ENCODE peak calls at places on chromosomes 6 and 20, in seven cellular contexts. One of them, this sample, is unnamed.
A peak's percentile ranks its signal among the peaks of the same experiment; 100 is the strongest.

GRCh38 chr6:125073071-125073470 is 80.5 kb upstream of the TPD52L1 start:
- DNase-seq in kidney: no peak
- DNase-seq in GM13976: no peak
- DNase-seq in globus pallidus: no peak
- DNase-seq in stimulated activated CD8-positive, alpha-beta memory T cell treated with anti-CD3 and anti-CD28 coated beads, Interleukin-2, amount 100 ng/mL, for 48 hours: no peak
- DNase-seq in T47D: no peak
- DNase-seq in activated CD4-positive, CD25-positive, alpha-beta regulatory T cell: no peak
- DNase-seq in this sample: no peak

GRCh38 chr20:35034150-35034549 is 58.5 kb downstream of the TRPC4AP start:
- DNase-seq in kidney: no peak
- DNase-seq in GM13976: no peak
- DNase-seq in globus pallidus: no peak
- DNase-seq in stimulated activated CD8-positive, alpha-beta memory T cell treated with anti-CD3 and anti-CD28 coated beads, Interleukin-2, amount 100 ng/mL, for 48 hours: no peak
- DNase-seq in T47D: no peak
- DNase-seq in activated CD4-positive, CD25-positive, alpha-beta regulatory T cell: no peak
- DNase-seq in this sample: no peak

GRCh38 chr6:7954477-7955200 is 44.1 kb upstream of the TXNDC5 start:
- DNase-seq in kidney: no peak
- DNase-seq in GM13976: no peak
- DNase-seq in globus pallidus: no peak
- DNase-seq in stimulated activated CD8-positive, alpha-beta memory T cell treated with anti-CD3 and anti-CD28 coated beads, Interleukin-2, amount 100 ng/mL, for 48 hours: no peak
- DNase-seq in T47D: no peak
- DNase-seq in activated CD4-positive, CD25-positive, alpha-beta regulatory T cell: no peak
- DNase-seq in this sample: no peak

GRCh38 chr6:43973351-43973750 is 153.9 kb downstream of the MRPL14 start:
- DNase-seq in kidney: no peak
- DNase-seq in GM13976: no peak
- DNase-seq in globus pallidus: no peak
- DNase-seq in stimulated activated CD8-positive, alpha-beta memory T cell treated with anti-CD3 and anti-CD28 coated beads, Interleukin-2, amount 100 ng/mL, for 48 hours: no peak
- DNase-seq in T47D: no peak
- DNase-seq in activated CD4-positive, CD25-positive, alpha-beta regulatory T cell: no peak
- DNase-seq in this sample: no peak

GRCh38 chr20:51237790-51238189 is 214.9 kb upstream of the KCNG1 start:
- DNase-seq in kidney: no peak
- DNase-seq in GM13976: no peak
- DNase-seq in globus pallidus: no peak
- DNase-seq in stimulated activated CD8-positive, alpha-beta memory T cell treated with anti-CD3 and anti-CD28 coated beads, Interleukin-2, amount 100 ng/mL, for 48 hours: no peak
- DNase-seq in T47D: no peak
- DNase-seq in activated CD4-positive, CD25-positive, alpha-beta regulatory T cell: no peak
- DNase-seq in this sample: no peak

GRCh38 chr20:3871549-3872265 is 17.5 kb upstream of the PANK2 start:
- DNase-seq in kidney: no peak
- DNase-seq in GM13976: no peak
- DNase-seq in globus pallidus: no peak
- DNase-seq in stimulated activated CD8-positive, alpha-beta memory T cell treated with anti-CD3 and anti-CD28 coated beads, Interleukin-2, amount 100 ng/mL, for 48 hours: no peak
- DNase-seq in T47D: no peak
- DNase-seq in activated CD4-positive, CD25-positive, alpha-beta regulatory T cell: no peak
- DNase-seq in this sample: no peak

GRCh38 chr6:12873706-12874105 is 157.1 kb downstream of the PHACTR1 start:
- DNase-seq in kidney: no peak
- DNase-seq in GM13976: no peak
- DNase-seq in globus pallidus: no peak
- DNase-seq in stimulated activated CD8-positive, alpha-beta memory T cell treated with anti-CD3 and anti-CD28 coated beads, Interleukin-2, amount 100 ng/mL, for 48 hours: no peak
- DNase-seq in T47D: no peak
- DNase-seq in activated CD4-positive, CD25-positive, alpha-beta regulatory T cell: no peak
- DNase-seq in this sample: no peak

GRCh38 chr6:161618816-161619454 is 345.1 kb upstream of the AGPAT4 start:
- DNase-seq in kidney: no peak
- DNase-seq in GM13976: no peak
- DNase-seq in globus pallidus: peak; percentile 84
- DNase-seq in stimulated activated CD8-positive, alpha-beta memory T cell treated with anti-CD3 and anti-CD28 coated beads, Interleukin-2, amount 100 ng/mL, for 48 hours: no peak
- DNase-seq in T47D: peak; percentile 7
- DNase-seq in activated CD4-positive, CD25-positive, alpha-beta regulatory T cell: no peak
- DNase-seq in this sample: no peak

GRCh38 chr20:19976595-19977372 is 40.4 kb upstream of the NAA20 start:
- DNase-seq in kidney: peak; percentile 86
- DNase-seq in GM13976: no peak
- DNase-seq in globus pallidus: peak; percentile 82
- DNase-seq in stimulated activated CD8-positive, alpha-beta memory T cell treated with anti-CD3 and anti-CD28 coated beads, Interleukin-2, amount 100 ng/mL, for 48 hours: no peak
- DNase-seq in T47D: peak; percentile 60
- DNase-seq in activated CD4-positive, CD25-positive, alpha-beta regulatory T cell: no peak
- DNase-seq in this sample: no peak

GRCh38 chr6:85405175-85405852 is 44.6 kb upstream of the NT5E start:
- DNase-seq in kidney: no peak
- DNase-seq in GM13976: no peak
- DNase-seq in globus pallidus: no peak
- DNase-seq in stimulated activated CD8-positive, alpha-beta memory T cell treated with anti-CD3 and anti-CD28 coated beads, Interleukin-2, amount 100 ng/mL, for 48 hours: no peak
- DNase-seq in T47D: no peak
- DNase-seq in activated CD4-positive, CD25-positive, alpha-beta regulatory T cell: no peak
- DNase-seq in this sample: no peak

GRCh38 chr6:167154895-167155294 is 2.9 kb downstream of the GPR31 start:
- DNase-seq in kidney: no peak
- DNase-seq in GM13976: no peak
- DNase-seq in globus pallidus: no peak
- DNase-seq in stimulated activated CD8-positive, alpha-beta memory T cell treated with anti-CD3 and anti-CD28 coated beads, Interleukin-2, amount 100 ng/mL, for 48 hours: no peak
- DNase-seq in T47D: no peak
- DNase-seq in activated CD4-positive, CD25-positive, alpha-beta regulatory T cell: no peak
- DNase-seq in this sample: no peak

GRCh38 chr6:7899889-7900213 is 10.7 kb downstream of the TXNDC5 start:
- DNase-seq in kidney: no peak
- DNase-seq in GM13976: no peak
- DNase-seq in globus pallidus: no peak
- DNase-seq in stimulated activated CD8-positive, alpha-beta memory T cell treated with anti-CD3 and anti-CD28 coated beads, Interleukin-2, amount 100 ng/mL, for 48 hours: no peak
- DNase-seq in T47D: no peak
- DNase-seq in activated CD4-positive, CD25-positive, alpha-beta regulatory T cell: no peak
- DNase-seq in this sample: no peak

GRCh38 chr6:129212081-129212480 is 329.1 kb downstream of the LAMA2 start:
- DNase-seq in kidney: no peak
- DNase-seq in GM13976: no peak
- DNase-seq in globus pallidus: no peak
- DNase-seq in stimulated activated CD8-positive, alpha-beta memory T cell treated with anti-CD3 and anti-CD28 coated beads, Interleukin-2, amount 100 ng/mL, for 48 hours: no peak
- DNase-seq in T47D: no peak
- DNase-seq in activated CD4-positive, CD25-positive, alpha-beta regulatory T cell: no peak
- DNase-seq in this sample: no peak

GRCh38 chr6:7537560-7538174 is 3.8 kb upstream of the DSP start:
- DNase-seq in kidney: no peak
- DNase-seq in GM13976: no peak
- DNase-seq in globus pallidus: no peak
- DNase-seq in stimulated activated CD8-positive, alpha-beta memory T cell treated with anti-CD3 and anti-CD28 coated beads, Interleukin-2, amount 100 ng/mL, for 48 hours: no peak
- DNase-seq in T47D: no peak
- DNase-seq in activated CD4-positive, CD25-positive, alpha-beta regulatory T cell: no peak
- DNase-seq in this sample: no peak

GRCh38 chr6:81194374-81194773 is 558.1 kb downstream of the TENT5A start:
- DNase-seq in kidney: no peak
- DNase-seq in GM13976: no peak
- DNase-seq in globus pallidus: no peak
- DNase-seq in stimulated activated CD8-positive, alpha-beta memory T cell treated with anti-CD3 and anti-CD28 coated beads, Interleukin-2, amount 100 ng/mL, for 48 hours: no peak
- DNase-seq in T47D: no peak
- DNase-seq in activated CD4-positive, CD25-positive, alpha-beta regulatory T cell: no peak
- DNase-seq in this sample: no peak

GRCh38 chr6:118705799-118706481 is 54.5 kb upstream of the CEP85L start:
- DNase-seq in kidney: no peak
- DNase-seq in GM13976: peak; percentile 40
- DNase-seq in globus pallidus: no peak
- DNase-seq in stimulated activated CD8-positive, alpha-beta memory T cell treated with anti-CD3 and anti-CD28 coated beads, Interleukin-2, amount 100 ng/mL, for 48 hours: peak; percentile 27
- DNase-seq in T47D: no peak
- DNase-seq in activated CD4-positive, CD25-positive, alpha-beta regulatory T cell: no peak
- DNase-seq in this sample: no peak

GRCh38 chr6:52712136-52712535 is 41.2 kb downstream of the TMEM14A start:
- DNase-seq in kidney: no peak
- DNase-seq in GM13976: no peak
- DNase-seq in globus pallidus: no peak
- DNase-seq in stimulated activated CD8-positive, alpha-beta memory T cell treated with anti-CD3 and anti-CD28 coated beads, Interleukin-2, amount 100 ng/mL, for 48 hours: no peak
- DNase-seq in T47D: no peak
- DNase-seq in activated CD4-positive, CD25-positive, alpha-beta regulatory T cell: no peak
- DNase-seq in this sample: no peak

GRCh38 chr6:140546640-140547039 is 1172.2 kb upstream of the CITED2 start:
- DNase-seq in kidney: no peak
- DNase-seq in GM13976: no peak
- DNase-seq in globus pallidus: no peak
- DNase-seq in stimulated activated CD8-positive, alpha-beta memory T cell treated with anti-CD3 and anti-CD28 coated beads, Interleukin-2, amount 100 ng/mL, for 48 hours: no peak
- DNase-seq in T47D: no peak
- DNase-seq in activated CD4-positive, CD25-positive, alpha-beta regulatory T cell: no peak
- DNase-seq in this sample: no peak

GRCh38 chr20:52003976-52004375 is 187.6 kb downstream of the ZFP64 start:
- DNase-seq in kidney: no peak
- DNase-seq in GM13976: no peak
- DNase-seq in globus pallidus: no peak
- DNase-seq in stimulated activated CD8-positive, alpha-beta memory T cell treated with anti-CD3 and anti-CD28 coated beads, Interleukin-2, amount 100 ng/mL, for 48 hours: no peak
- DNase-seq in T47D: no peak
- DNase-seq in activated CD4-positive, CD25-positive, alpha-beta regulatory T cell: no peak
- DNase-seq in this sample: no peak

GRCh38 chr20:3218307-3218988 is 9.2 kb downstream of the ITPA start:
- DNase-seq in kidney: peak; percentile 87
- DNase-seq in GM13976: peak; percentile 90
- DNase-seq in globus pallidus: no peak
- DNase-seq in stimulated activated CD8-positive, alpha-beta memory T cell treated with anti-CD3 and anti-CD28 coated beads, Interleukin-2, amount 100 ng/mL, for 48 hours: peak; percentile 76
- DNase-seq in T47D: peak; percentile 69
- DNase-seq in activated CD4-positive, CD25-positive, alpha-beta regulatory T cell: peak; percentile 56
- DNase-seq in this sample: peak; percentile 91

This sample was measured in stimulated activated effector memory CD8-positive, alpha-beta T cell treated with anti-CD3 and anti-CD28 coated beads, Interleukin-12 subunit alpha, Interleukin-12 subunit beta, amount 100 ng/mL, for 72 hours.